ENCODE peak calls at places on chromosomes 4 and X, in five cellular contexts. X, R, J, Y and Z are unnamed samples.

GRCh38 chr4:61723492-61723891 is 523.4 kb downstream of the ADGRL3 start:
- DNase-seq in X (no peak), R (no peak), J (no peak), Y (no peak), Z (no peak)

GRCh38 chr4:16496501-16496900 is 270.2 kb upstream of the TAPT1 start:
- DNase-seq in X (no peak), R (no peak), J (peak; percentile 54), Y (no peak), Z (no peak)

GRCh38 chr4:37953620-37954325 is 6.4 kb upstream of the PTTG2 start:
- DNase-seq in X (peak; percentile 26), R (no peak), J (no peak), Y (no peak), Z (no peak)

GRCh38 chr4:108352664-108353308 is 184.1 kb upstream of the LEF1 start:
- DNase-seq in X (no peak), R (no peak), J (no peak), Y (no peak), Z (no peak)

GRCh38 chr4:161252520-161253141 is 911.2 kb downstream of the FSTL5 start:
- DNase-seq in X (peak; percentile 39), R (no peak), J (peak; percentile 53), Y (peak; percentile 15), Z (peak; percentile 34)

GRCh38 chr4:139740531-139741041 is 75.0 kb downstream of the MGST2 start:
- DNase-seq in X (peak; percentile 68), R (no peak), J (peak; percentile 92), Y (no peak), Z (peak; percentile 62)

GRCh38 chr4:7323461-7323871 is 111.3 kb downstream of the PSAPL1 start:
- DNase-seq in X (no peak), R (no peak), J (no peak), Y (no peak), Z (no peak)

GRCh38 chr4:53094040-53094439 is 231.9 kb downstream of the RASL11B start:
- DNase-seq in X (no peak), R (no peak), J (no peak), Y (no peak), Z (no peak)

GRCh38 chr4:55117511-55117910 is 7.9 kb downstream of the KDR start:
- DNase-seq in X (no peak), R (no peak), J (no peak), Y (no peak), Z (no peak)

GRCh38 chr4:110641218-110641617 is 18.3 kb upstream of the PITX2 start:
- DNase-seq in X (no peak), R (no peak), J (no peak), Y (no peak), Z (no peak)

GRCh38 chrX:78747471-78747870 is at the start of gene LPAR4:
- DNase-seq in X (no peak), R (peak; percentile 36), J (peak; percentile 1), Y (no peak), Z (no peak)

GRCh38 chr4:102759835-102760644 is 728 bp downstream of the MANBA start:
- DNase-seq in X (peak; percentile 25), R (no peak), J (no peak), Y (peak; percentile 40), Z (peak; percentile 95)

GRCh38 chrX:9160698-9161329 is 126.9 kb upstream of the FAM9B start:
- DNase-seq in X (no peak), R (no peak), J (no peak), Y (no peak), Z (no peak)

GRCh38 chrX:37993857-37994619 is 12.3 kb upstream of the SYTL5 start:
- DNase-seq in X (peak; percentile 13), R (peak; percentile 19), J (no peak), Y (peak; percentile 30), Z (peak; percentile 8)

DNA sequence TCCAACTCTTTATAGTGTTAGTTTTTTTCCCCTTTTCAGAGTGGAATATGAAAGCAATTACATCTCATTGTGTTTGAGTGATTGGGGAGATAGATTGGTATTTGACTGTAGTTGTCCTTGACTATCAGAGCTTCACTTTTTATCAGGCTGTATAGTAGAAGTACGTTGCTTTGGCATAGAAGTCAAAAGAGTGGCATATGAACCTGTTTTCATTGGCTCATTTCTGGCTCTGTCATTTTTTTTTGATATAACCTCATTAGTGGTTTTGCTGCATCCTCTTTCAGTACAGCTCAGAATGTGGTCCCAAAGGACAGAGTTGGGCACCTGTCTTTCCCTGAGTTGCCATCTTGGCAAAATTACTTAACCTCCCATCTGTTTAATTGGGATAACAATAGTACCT is 1.4 kb downstream of the TMA16 start:
- DNase-seq in X (no peak), R (no peak), J (peak; percentile 23), Y (peak; percentile 60), Z (peak; percentile 50)
- TF ChIP-seq MAX in X (no peak), R (no peak), J (no peak), Y (no peak), Z (no peak)

DNA sequence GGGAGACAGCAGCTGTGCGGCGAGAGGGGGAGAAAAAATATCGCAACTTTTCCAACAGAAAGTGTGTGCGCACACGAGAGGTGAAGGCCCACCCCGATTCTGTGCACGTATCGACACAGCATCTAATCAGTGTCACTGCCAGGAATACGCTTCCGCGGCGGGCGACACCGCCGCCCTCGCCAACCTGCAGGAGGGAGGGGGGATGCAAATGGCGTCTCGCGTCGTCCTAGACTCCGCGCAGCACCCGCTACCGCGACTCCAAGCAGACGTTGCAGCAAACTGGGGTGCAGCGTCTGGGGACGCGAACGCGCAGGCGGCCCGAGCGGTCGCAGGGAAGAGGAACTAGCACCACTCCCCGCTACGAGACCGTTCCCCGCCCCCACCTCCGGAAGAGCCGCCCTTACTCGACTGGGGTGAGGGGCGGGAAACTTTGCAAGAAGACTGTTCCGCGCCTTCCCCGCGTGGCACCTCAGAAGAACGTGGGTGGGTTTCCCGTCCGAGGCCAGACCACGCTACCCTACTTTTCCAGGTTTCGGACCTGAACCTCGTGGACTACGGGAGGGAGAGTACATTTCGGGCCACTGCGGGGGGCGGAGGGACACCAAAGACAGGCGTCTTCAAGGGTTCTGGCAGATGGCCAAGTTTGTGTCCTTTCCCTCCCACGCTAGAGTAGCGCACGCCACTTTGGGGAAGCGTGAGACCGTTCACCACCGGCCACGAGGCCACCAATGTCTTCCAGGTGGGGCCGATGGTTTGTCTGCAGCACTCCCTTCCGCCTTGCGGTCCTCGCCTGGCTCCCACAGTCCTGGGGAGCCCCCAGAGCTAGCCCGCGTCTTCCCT is 77.9 kb upstream of the BCOR start:
- DNase-seq in X (peak; percentile 60), R (no peak), J (peak; percentile 42), Y (no peak), Z (peak; percentile 93)
- TF ChIP-seq POLR2A in X (no peak), R (peak; percentile 5), J (peak; percentile 33), Y (peak; percentile 85), Z (peak; percentile 47)

GRCh38 chr4:95300304-95300703 is 248.5 kb downstream of the UNC5C start:
- DNase-seq in X (no peak), R (no peak), J (peak; percentile 16), Y (no peak), Z (no peak)

DNA sequence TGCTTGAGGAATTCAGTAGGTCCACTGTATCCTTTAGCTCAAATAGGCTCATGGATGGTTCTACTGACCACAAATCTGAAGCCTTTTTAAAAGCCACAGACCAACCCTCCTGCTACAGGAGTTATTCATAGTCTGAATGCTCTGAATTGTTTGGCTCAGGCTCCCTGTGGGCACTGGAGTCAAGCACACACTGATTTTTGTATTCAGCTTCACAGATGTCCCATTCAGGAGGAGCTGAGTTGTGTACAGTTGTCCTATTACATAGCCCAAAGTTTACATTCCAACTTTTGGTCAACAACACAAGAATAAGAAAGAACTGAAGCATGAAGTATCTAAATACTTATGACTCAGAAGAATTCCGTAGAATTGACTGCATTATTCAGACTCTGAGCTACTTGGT is 243.9 kb downstream of the UNC5C start:
- DNase-seq in X (peak; percentile 84), R (no peak), J (no peak), Y (no peak), Z (no peak)
- TF ChIP-seq MAX in X (peak; percentile 39), R (no peak), J (no peak), Y (no peak), Z (no peak)

GRCh38 chrX:24054182-24055042 is at the start of gene EIF2S3:
- DNase-seq in X (peak; percentile 98), R (peak; percentile 61), J (peak; percentile 95), Y (peak; percentile 88), Z (peak; percentile 95)

GRCh38 chrX:24055043-24055356 is 244 bp downstream of the EIF2S3 start:
- DNase-seq in X (no peak), R (no peak), J (no peak), Y (no peak), Z (no peak)
- TF ChIP-seq POLR2A in X (no peak), R (no peak), J (no peak), Y (no peak), Z (no peak)

GRCh38 chr4:10144479-10144878 is 27.9 kb upstream of the WDR1 start:
- DNase-seq in X (no peak), R (no peak), J (no peak), Y (no peak), Z (no peak)
- TF ChIP-seq MAX in X (no peak), R (no peak), J (no peak), Y (no peak), Z (no peak)

GRCh38 chr4:1690698-1691097 is 6.6 kb upstream of the FAM53A start:
- DNase-seq in X (no peak), R (no peak), J (no peak), Y (no peak), Z (no peak)
- TF ChIP-seq POLR2A in X (no peak), R (no peak), J (no peak), Y (peak; percentile 58), Z (no peak)